ENCODE peak calls at places on chromosome 7, in seven cellular contexts. E, I, R, W, F, Z and S are unnamed samples.

GRCh38 chr7:34091330-34091917 is 186.1 kb downstream of the BMPER start:
- DNase-seq in E (no peak), I (peak), R (peak), W (peak), F (no peak), Z (no peak), S (peak)

GRCh38 chr7:77455334-77455733 is 39.2 kb upstream of the GSAP start:
- DNase-seq in E (no peak), I (no peak), R (peak), W (no peak), F (no peak), Z (no peak), S (no peak)

GRCh38 chr7:143901360-143901709 is 641 bp downstream of the TCAF1 start:
- DNase-seq in E (no peak), I (no peak), R (peak), W (no peak), F (peak), Z (peak), S (no peak)

GRCh38 chr7:114901771-114902170 is 20.1 kb upstream of the MDFIC start:
- DNase-seq in E (no peak), I (no peak), R (peak), W (no peak), F (no peak), Z (no peak), S (no peak)

GRCh38 chr7:139416405-139416804 is 56.7 kb downstream of the LUC7L2 start:
- DNase-seq in E (no peak), I (no peak), R (no peak), W (no peak), F (no peak), Z (no peak), S (no peak)

GRCh38 chr7:101212014-101212413 is 5.4 kb downstream of the PLOD3 start:
- DNase-seq in E (no peak), I (no peak), R (no peak), W (no peak), F (no peak), Z (no peak), S (no peak)

GRCh38 chr7:44100458-44101303 is 3.5 kb upstream of the AEBP1 start:
- DNase-seq in E (no peak), I (no peak), R (peak), W (no peak), F (no peak), Z (no peak), S (no peak)

GRCh38 chr7:121393005-121393366 is 3.1 kb downstream of the FAM3C start:
- DNase-seq in E (no peak), I (no peak), R (no peak), W (no peak), F (no peak), Z (no peak), S (no peak)

GRCh38 chr7:139994356-139994755 is 68.4 kb downstream of the PARP12 start:
- DNase-seq in E (no peak), I (no peak), R (no peak), W (no peak), F (no peak), Z (no peak), S (no peak)

GRCh38 chr7:65441010-65441409 is 67.4 kb downstream of the ZNF92 start:
- DNase-seq in E (no peak), I (no peak), R (peak), W (no peak), F (no peak), Z (no peak), S (no peak)

GRCh38 chr7:131687296-131687695 is 130.9 kb upstream of the PODXL start:
- DNase-seq in E (no peak), I (no peak), R (no peak), W (no peak), F (no peak), Z (no peak), S (peak)

GRCh38 chr7:9945131-9945530 is 1028.5 kb upstream of the PHF14 start:
- DNase-seq in E (no peak), I (peak), R (no peak), W (no peak), F (no peak), Z (no peak), S (no peak)

GRCh38 chr7:1028775-1029636 is 15.3 kb upstream of the GPR146 start:
- DNase-seq in E (peak), I (peak), R (peak), W (peak), F (peak), Z (peak), S (no peak)

GRCh38 chr7:108623220-108623619 is 53.5 kb downstream of the DNAJB9 start:
- DNase-seq in E (no peak), I (peak), R (no peak), W (no peak), F (no peak), Z (no peak), S (no peak)

GRCh38 chr7:142487124-142487523 is 229.3 kb upstream of the PRSS58 start:
- DNase-seq in E (no peak), I (no peak), R (no peak), W (no peak), F (no peak), Z (no peak), S (no peak)

GRCh38 chr7:51123322-51124021 is 193.1 kb downstream of the COBL start:
- DNase-seq in E (no peak), I (no peak), R (peak), W (peak), F (no peak), Z (peak), S (peak)

GRCh38 chr7:67346876-67347275 is 350.2 kb downstream of the TYW1 start:
- DNase-seq in E (no peak), I (no peak), R (no peak), W (no peak), F (no peak), Z (no peak), S (no peak)

GRCh38 chr7:39609084-39609461 is 14.3 kb upstream of the RALA start:
- DNase-seq in E (no peak), I (no peak), R (peak), W (no peak), F (no peak), Z (no peak), S (no peak)

GRCh38 chr7:132135986-132136385 is 440.3 kb downstream of the PLXNA4 start:
- DNase-seq in E (no peak), I (no peak), R (no peak), W (no peak), F (no peak), Z (no peak), S (no peak)

GRCh38 chr7:33157781-33158180 is 28.4 kb downstream of the BBS9 start:
- DNase-seq in E (no peak), I (no peak), R (no peak), W (no peak), F (no peak), Z (no peak), S (no peak)

GRCh38 chr7:141979611-141980010 is 6.0 kb upstream of the TAS2R38 start:
- DNase-seq in E (no peak), I (no peak), R (no peak), W (no peak), F (no peak), Z (no peak), S (peak)

GRCh38 chr7:114924066-114924712 is 2.3 kb downstream of the MDFIC start:
- DNase-seq in E (no peak), I (no peak), R (no peak), W (no peak), F (no peak), Z (no peak), S (no peak)

GRCh38 chr7:100604078-100604975 is 2.2 kb downstream of the PCOLCE start:
- DNase-seq in E (peak), I (peak), R (peak), W (peak), F (peak), Z (peak), S (peak)

GRCh38 chr7:139720705-139721231 is 57.0 kb downstream of the HIPK2 start:
- DNase-seq in E (peak), I (no peak), R (no peak), W (no peak), F (no peak), Z (no peak), S (no peak)

GRCh38 chr7:36900988-36901710 is 176.9 kb upstream of the AOAH start:
- DNase-seq in E (no peak), I (no peak), R (no peak), W (no peak), F (no peak), Z (no peak), S (no peak)

GRCh38 chr7:86846494-86847190 is 202.9 kb downstream of the GRM3 start:
- DNase-seq in E (no peak), I (no peak), R (no peak), W (no peak), F (no peak), Z (no peak), S (no peak)

GRCh38 chr7:16062269-16062668 is 359.1 kb downstream of the CRPPA start:
- DNase-seq in E (peak), I (no peak), R (peak), W (no peak), F (no peak), Z (no peak), S (no peak)

GRCh38 chr7:4249241-4249640 is 432.9 kb upstream of the FOXK1 start:
- DNase-seq in E (no peak), I (no peak), R (no peak), W (no peak), F (no peak), Z (no peak), S (no peak)

GRCh38 chr7:42152353-42153205 is 84.4 kb downstream of the GLI3 start:
- DNase-seq in E (no peak), I (peak), R (no peak), W (no peak), F (peak), Z (no peak), S (no peak)
- H3K4me3 ChIP-seq in E (no peak), I (peak), R (no peak), W (no peak), F (no peak), Z (peak), S (no peak)

GRCh38 chr7:28687631-28688030 is 270.5 kb downstream of the TRIL start:
- DNase-seq in E (no peak), I (no peak), R (no peak), W (no peak), F (no peak), Z (no peak), S (no peak)
- H3K4me3 ChIP-seq in E (no peak), I (no peak), R (peak), W (no peak), F (no peak), Z (peak), S (no peak)

DNA sequence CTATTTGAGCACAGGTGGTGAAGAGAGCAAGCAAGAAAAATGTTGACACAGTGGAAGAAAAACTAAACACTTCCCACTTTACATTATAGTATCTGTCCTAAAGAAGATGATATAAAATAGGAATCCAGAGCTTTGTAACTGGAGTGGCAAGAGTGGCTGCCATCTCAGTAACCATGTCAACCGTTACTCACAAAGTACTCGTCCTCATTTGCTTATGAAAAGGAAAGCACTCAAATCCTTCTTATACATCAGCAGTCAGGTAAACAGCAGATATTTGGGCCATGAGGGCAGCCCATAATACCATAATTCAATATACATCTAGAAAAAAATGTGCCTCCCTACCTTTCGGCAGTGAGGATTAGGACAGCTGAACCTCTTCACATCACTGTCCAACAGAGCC is 70.0 kb downstream of the RNF216 start:
- DNase-seq in E (no peak), I (no peak), R (no peak), W (no peak), F (no peak), Z (no peak), S (no peak)
- H3K4me3 ChIP-seq in E (no peak), I (no peak), R (no peak), W (no peak), F (no peak), Z (no peak), S (no peak)

DNA sequence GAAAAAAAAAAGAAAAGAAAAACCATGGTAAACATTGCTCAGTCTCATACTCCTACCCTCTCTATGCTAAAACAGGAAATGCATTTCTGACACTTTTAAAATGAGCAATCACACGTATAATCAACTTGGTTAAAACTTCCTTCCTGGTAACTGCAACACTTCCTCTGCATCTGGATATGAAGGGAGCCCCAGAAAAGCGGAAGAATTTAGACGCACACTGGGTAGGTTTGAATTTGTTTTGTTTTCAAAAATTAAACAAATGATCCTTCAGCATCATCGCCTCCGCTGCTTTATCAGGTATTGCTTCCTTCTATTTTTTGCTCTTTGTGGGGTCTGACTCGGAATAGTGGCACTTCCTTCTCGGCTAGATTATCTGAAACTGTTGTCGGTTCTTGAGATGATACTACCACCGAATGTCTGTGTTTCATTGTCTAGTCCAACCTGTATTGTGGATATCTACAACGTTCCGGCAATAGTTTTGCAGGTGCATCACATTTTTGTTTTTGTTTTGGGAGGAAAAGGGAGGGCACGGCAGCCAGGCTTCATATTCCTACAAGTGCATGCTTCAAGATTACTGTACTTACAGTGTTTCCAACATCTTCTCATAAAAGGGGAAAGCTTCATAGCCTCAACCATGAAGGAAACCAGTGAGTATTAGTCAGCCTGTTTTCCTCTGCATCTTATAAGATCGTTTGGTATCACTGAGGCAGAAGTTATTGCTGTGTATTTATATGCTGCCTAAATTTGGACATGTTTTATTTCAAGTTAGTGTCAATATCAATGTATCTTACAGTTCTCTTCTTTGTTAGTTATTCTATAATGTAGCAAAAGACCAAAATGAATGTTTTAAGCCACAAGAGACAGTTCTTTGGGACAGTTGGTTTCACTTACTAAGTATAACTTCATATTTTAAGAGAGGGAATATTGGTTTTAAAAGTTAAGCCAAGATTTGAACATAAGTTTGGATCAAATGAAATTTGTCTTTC is at the start of gene PIK3CG:
- DNase-seq in E (peak), I (no peak), R (peak), W (peak), F (no peak), Z (no peak), S (peak)
- H3K4me3 ChIP-seq in E (peak), I (no peak), R (no peak), W (peak), F (no peak), Z (peak), S (peak)

GRCh38 chr7:27173412-27174076 is 576 bp downstream of the HOXA10 start:
- DNase-seq in E (no peak), I (no peak), R (no peak), W (peak), F (no peak), Z (no peak), S (no peak)
- H3K4me3 ChIP-seq in E (no peak), I (no peak), R (no peak), W (peak), F (peak), Z (peak), S (no peak)